ENCODE peak calls at places on chromosome 3, in five cellular contexts. Y is WTC11, F is HuH-7.5, X is GM23248, S is anterior cingulate cortex. P is an unnamed sample.

GRCh38 chr3:56894912-56895431 is 93.2 kb upstream of the ARHGEF3 start:
- DNase-seq in Y (no peak), F (no peak), X (peak), S (peak), P (peak)

GRCh38 chr3:62965311-62965710 is 90.1 kb upstream of the CADPS start:
- DNase-seq in Y (no peak), F (no peak), X (peak), S (no peak), P (no peak)

GRCh38 chr3:149023951-149024350 is 32.6 kb downstream of the GYG1 start:
- DNase-seq in Y (no peak), F (no peak), X (no peak), S (no peak), P (no peak)

GRCh38 chr3:154161806-154162205 is 40.6 kb downstream of the ARHGEF26 start:
- DNase-seq in Y (no peak), F (no peak), X (peak), S (no peak), P (peak)

GRCh38 chr3:159829056-159829995 is 159.3 kb upstream of the IL12A start:
- DNase-seq in Y (no peak), F (no peak), X (peak), S (peak), P (peak)

GRCh38 chr3:10524270-10524669 is 18.9 kb upstream of the ATP2B2 start:
- DNase-seq in Y (no peak), F (no peak), X (no peak), S (no peak), P (no peak)

GRCh38 chr3:41126475-41126874 is 72.8 kb upstream of the CTNNB1 start:
- DNase-seq in Y (no peak), F (no peak), X (no peak), S (no peak), P (no peak)

GRCh38 chr3:94472511-94472910 is 409.6 kb downstream of the NSUN3 start:
- DNase-seq in Y (no peak), F (no peak), X (no peak), S (no peak), P (no peak)

GRCh38 chr3:87397210-87397609 is 120.8 kb upstream of the POU1F1 start:
- DNase-seq in Y (no peak), F (no peak), X (peak), S (no peak), P (no peak)

GRCh38 chr3:97885931-97886824 is 64.4 kb downstream of the CRYBG3 start:
- DNase-seq in Y (no peak), F (no peak), X (no peak), S (no peak), P (no peak)

GRCh38 chr3:72145506-72146380 is 360.8 kb upstream of the PROK2 start:
- DNase-seq in Y (no peak), F (no peak), X (peak), S (peak), P (peak)

P was measured in amniotic epithelial cell.